ENCODE peak calls at places on chromosome X, in seven cellular contexts. A is mucosa of descending colon, E is hepatocyte, J is RWPE2, V is gastrocnemius medialis, C is pancreas, T is tibial nerve. M is an unnamed sample. For H3K4me1, the result is how much of the 10 kb centered on the place peaks cover.

GRCh38 chrX:76253432-76253831 is 80.6 kb downstream of the PBDC1 start:
- DNase-seq in T (no peak), V (no peak), E (peak), C (peak), A (no peak), J (no peak), M (no peak)

GRCh38 chrX:41559662-41560061 is 112.5 kb downstream of the NYX start:
- DNase-seq in C (no peak), J (no peak), T (no peak), V (no peak), A (no peak), E (peak), M (no peak)

GRCh38 chrX:108415891-108416290 is 22.3 kb downstream of the COL4A6 start:
- DNase-seq in A (no peak), C (no peak), J (no peak), E (no peak), T (no peak), V (no peak), M (no peak)

GRCh38 chrX:2550288-2551020 is 49.7 kb upstream of the DHRSX start:
- DNase-seq in T (no peak), J (no peak), E (peak), V (no peak), C (no peak), A (no peak), M (no peak)

GRCh38 chrX:9483376-9483775 is 18.5 kb downstream of the TBL1X start:
- DNase-seq in J (no peak), E (no peak), V (no peak), T (no peak), C (no peak), A (no peak), M (no peak)

GRCh38 chrX:104789784-104790183 is 223.8 kb downstream of the IL1RAPL2 start:
- DNase-seq in T (no peak), C (no peak), A (no peak), V (no peak), J (no peak), E (no peak), M (no peak)

GRCh38 chrX:96410927-96411326 is 273.7 kb upstream of the DIAPH2 start:
- DNase-seq in E (no peak), J (no peak), A (no peak), V (no peak), C (no peak), T (no peak), M (no peak)

GRCh38 chrX:143002206-143002605 is 23.5 kb upstream of the SPANXN4 start:
- DNase-seq in J (no peak), V (no peak), E (no peak), A (no peak), T (no peak), C (no peak), M (no peak)

GRCh38 chrX:1885116-1885515 is 270.3 kb downstream of the ASMT start:
- DNase-seq in J (no peak), T (no peak), C (no peak), V (no peak), A (no peak), E (no peak), M (no peak)

GRCh38 chrX:77436271-77436670 is 10.9 kb upstream of the FGF16 start:
- DNase-seq in T (no peak), E (no peak), J (no peak), A (no peak), C (no peak), V (no peak), M (no peak)

GRCh38 chrX:115642304-115642703 is 81.3 kb downstream of the PLS3 start:
- DNase-seq in T (no peak), A (no peak), E (no peak), V (no peak), J (no peak), C (no peak), M (no peak)

GRCh38 chrX:34654939-34655338 is 2.1 kb downstream of the TMEM47 start:
- DNase-seq in T (no peak), C (no peak), J (no peak), A (no peak), E (no peak), V (no peak), M (no peak)

GRCh38 chrX:119467433-119467832 is 811 bp upstream of the SLC25A5 start:
- DNase-seq in E (no peak), V (no peak), C (peak), T (no peak), A (no peak), J (no peak), M (no peak)

GRCh38 chrX:136271300-136271699 is 20.1 kb upstream of the MAP7D3 start:
- DNase-seq in A (no peak), J (no peak), V (no peak), E (no peak), C (no peak), T (no peak), M (no peak)

GRCh38 chrX:74450803-74451449 is 29.6 kb downstream of the SLC16A2 start:
- DNase-seq in J (peak), A (no peak), C (no peak), V (no peak), E (peak), T (no peak), M (no peak)

GRCh38 chrX:54695231-54695630 is 102.8 kb downstream of the ITIH6 start:
- DNase-seq in J (no peak), V (no peak), C (no peak), T (no peak), A (no peak), E (peak), M (no peak)

GRCh38 chrX:101191217-101191750 is 28.3 kb upstream of the DRP2 start:
- DNase-seq in A (no peak), T (no peak), E (peak), C (no peak), V (no peak), J (no peak), M (no peak)

GRCh38 chrX:10017866-10018265 is 50.7 kb downstream of the CLDN34 start:
- DNase-seq in A (no peak), V (no peak), J (no peak), E (peak), T (no peak), C (no peak), M (no peak)

GRCh38 chrX:150365953-150366911 is 3.1 kb downstream of the MAMLD1 start:
- DNase-seq in V (peak), E (peak), C (peak), T (peak), J (no peak), A (peak), M (no peak)

GRCh38 chrX:141405486-141405877 is 163.2 kb upstream of the SPANXC start:
- DNase-seq in C (no peak), E (no peak), T (no peak), V (no peak), J (no peak), A (no peak), M (no peak)

GRCh38 chrX:56385336-56385735 is 153.2 kb downstream of the KLF8 start:
- DNase-seq in V (no peak), T (no peak), C (no peak), J (no peak), A (no peak), E (no peak), M (no peak)

GRCh38 chrX:23692166-23692565 is 24.9 kb downstream of the PRDX4 start:
- DNase-seq in J (no peak), C (no peak), V (no peak), T (no peak), E (no peak), A (no peak), M (no peak)

GRCh38 chrX:45710081-45710801 is 509.6 kb upstream of the DIPK2B start:
- DNase-seq in A (no peak), C (no peak), E (no peak), J (peak), V (no peak), T (no peak), M (no peak)

GRCh38 chrX:37646254-37646653 is 39.3 kb upstream of the XK start:
- DNase-seq in A (no peak), V (no peak), E (no peak), C (no peak), T (no peak), J (no peak), M (no peak)

GRCh38 chrX:111041018-111041462 is 55.0 kb upstream of the PAK3 start:
- DNase-seq in V (no peak), A (no peak), E (peak), T (no peak), C (no peak), J (peak), M (no peak)

GRCh38 chrX:87409113-87409841 is 108.3 kb upstream of the KLHL4 start:
- DNase-seq in T (no peak), C (peak), J (peak), V (no peak), E (peak), A (peak), M (peak)

GRCh38 chrX:126785539-126785938 is 34.0 kb upstream of the PRR32 start:
- DNase-seq in A (no peak), T (no peak), V (no peak), J (no peak), C (no peak), E (no peak), M (no peak)

GRCh38 chrX:29470029-29470428 is 745.3 kb upstream of the MAGEB2 start:
- DNase-seq in J (no peak), E (no peak), A (no peak), T (no peak), V (no peak), C (no peak), M (no peak)

GRCh38 chrX:154758696-154759095 is 4.0 kb upstream of the DKC1 start:
- DNase-seq in E (no peak), A (no peak), V (no peak), J (no peak), C (no peak), T (no peak), M (no peak)

GRCh38 chrX:118560380-118560932 is 64.8 kb downstream of the DOCK11 start:
- DNase-seq in V (no peak), E (no peak), C (no peak), A (no peak), J (no peak), T (no peak), M (no peak)

GRCh38 chrX:70434352-70434866 is 10.2 kb upstream of the DLG3 start:
- DNase-seq in V (peak), J (peak), T (peak), C (peak), E (peak), A (peak), M (peak)

GRCh38 chrX:101163166-101163565 is 56.4 kb upstream of the DRP2 start:
- DNase-seq in A (no peak), E (no peak), V (no peak), C (no peak), J (no peak), T (no peak), M (no peak)

GRCh38 chrX:46683023-46683422 is 75.9 kb downstream of the SLC9A7 start:
- DNase-seq in T (no peak), A (no peak), J (no peak), E (no peak), C (no peak), V (no peak), M (no peak)

GRCh38 chrX:53116101-53116500 is 22.2 kb downstream of the KANTR start:
- DNase-seq in V (peak), A (no peak), J (no peak), C (no peak), T (no peak), E (no peak), M (no peak)
- H3K4me3 ChIP-seq in V (no peak), A (no peak), J (no peak), C (no peak), T (no peak), E (no peak), M (peak)

GRCh38 chrX:65689377-65689776 is 21.9 kb downstream of the MSN start:
- DNase-seq in C (no peak), E (no peak), J (no peak), A (no peak), V (no peak), T (no peak), M (no peak)
- H3K4me1 ChIP-seq in C (under half), E (under half), J (half or more), A (under half), V (half or more), T (under half), M (under half)

GRCh38 chrX:103344606-103345005 is 11.7 kb upstream of the TCEAL9 start:
- DNase-seq in J (no peak), E (no peak), A (no peak), C (no peak), T (no peak), V (no peak), M (no peak)
- TF ChIP-seq CTCF in J (no peak), E (no peak), A (no peak), C (no peak), T (no peak), V (no peak), M (no peak)

DNA sequence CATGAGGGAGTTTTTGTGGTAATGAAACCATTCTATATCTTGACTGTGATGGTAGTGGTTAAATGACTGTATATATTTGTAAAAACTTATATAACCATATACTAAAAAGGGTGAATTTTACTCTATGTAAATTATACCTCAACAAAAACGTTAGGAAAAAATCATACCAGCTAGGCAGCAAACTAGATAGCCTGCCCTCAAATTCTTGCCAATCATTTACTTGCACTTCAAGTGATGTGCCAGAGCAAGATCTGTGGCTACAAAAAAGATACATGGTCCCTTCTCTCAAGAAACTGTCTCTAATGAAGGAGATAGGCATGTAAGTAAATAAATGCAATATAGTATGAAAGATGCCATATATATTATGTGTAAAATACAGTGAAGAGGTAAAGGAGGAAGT is 10.0 kb upstream of the RNF128 start:
- DNase-seq in A (no peak), V (no peak), T (no peak), J (no peak), E (no peak), C (no peak), M (no peak)
- H3K4me3 ChIP-seq in A (no peak), V (no peak), T (no peak), J (no peak), E (no peak), C (no peak), M (no peak)

DNA sequence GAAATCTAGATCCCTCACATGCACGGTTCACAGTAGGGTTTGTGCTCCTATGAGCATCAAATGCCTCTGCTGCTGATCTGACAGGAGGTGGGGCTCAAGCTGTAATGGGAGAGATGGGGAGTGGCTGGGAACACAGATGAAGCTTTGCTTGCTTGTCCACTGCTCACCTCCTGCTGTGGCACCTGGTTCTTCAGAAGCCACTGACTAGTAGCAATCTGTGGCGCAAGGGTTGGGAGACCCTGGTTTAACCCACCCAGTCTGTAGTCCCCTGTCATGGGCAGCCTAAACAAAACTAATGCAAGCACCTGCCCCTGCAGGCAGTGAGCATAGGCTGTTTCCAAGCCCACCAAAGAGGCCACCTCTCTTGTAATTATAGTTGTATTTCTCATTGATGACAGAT is 116.6 kb downstream of the SHOX start:
- DNase-seq in V (no peak), A (no peak), E (no peak), C (no peak), J (peak), T (no peak), M (no peak)
- H3K4me1 ChIP-seq in V (under half), A (under half), E (under half), C (under half), J (under half), T (under half), M (under half)

GRCh38 chrX:12709047-12709446 is 82.2 kb upstream of the PRPS2 start:
- DNase-seq in V (no peak), E (peak), A (peak), C (no peak), T (no peak), J (no peak), M (no peak)
- TF ChIP-seq CTCF in V (no peak), E (peak), A (no peak), C (no peak), T (no peak), J (no peak), M (no peak)

DNA sequence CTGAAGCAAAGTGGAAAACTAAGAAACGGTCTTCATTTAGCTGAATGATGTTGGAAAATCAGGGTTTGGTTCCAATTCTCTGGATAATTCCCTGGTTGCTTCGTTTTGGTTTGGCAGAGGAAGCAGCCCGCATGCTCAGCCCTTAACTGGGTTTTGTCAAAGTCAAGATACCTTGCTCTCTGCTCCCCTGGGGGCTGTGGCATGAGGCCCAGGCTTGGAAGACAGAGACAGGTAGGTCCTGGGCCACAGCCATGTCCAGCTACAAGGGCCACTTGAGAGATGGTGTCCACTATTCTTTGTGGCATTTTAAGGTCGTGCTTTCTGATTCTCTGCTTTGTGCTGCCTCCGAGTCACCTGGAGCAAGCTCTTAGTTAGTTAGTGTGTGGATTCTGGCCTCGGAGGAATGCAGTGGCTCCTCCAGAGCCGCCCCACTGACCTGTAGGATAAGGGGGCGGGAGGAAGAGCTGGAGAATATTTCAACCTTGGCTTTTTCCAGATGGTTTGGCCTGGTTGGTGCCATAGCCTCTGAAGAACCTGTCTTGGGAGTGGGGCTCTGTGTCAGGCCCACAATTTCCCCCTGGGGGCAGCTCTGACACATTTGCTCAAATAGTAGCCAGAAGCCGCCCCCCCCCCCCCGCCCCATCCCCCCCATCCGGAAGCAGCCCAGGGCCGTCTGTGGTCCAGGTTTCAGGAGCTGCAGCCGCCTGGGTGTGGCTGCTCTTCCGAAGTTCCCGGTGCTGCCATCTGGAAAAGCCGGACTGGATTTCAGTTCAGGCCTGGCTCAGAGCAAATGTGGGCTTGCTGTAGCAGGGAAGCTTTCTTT is 147.1 kb downstream of the NHS start:
- DNase-seq in C (no peak), J (no peak), A (peak), E (peak), T (no peak), V (no peak), M (no peak)
- H3K4me3 ChIP-seq in C (no peak), J (no peak), A (no peak), E (no peak), T (no peak), V (no peak), M (no peak)

DNA sequence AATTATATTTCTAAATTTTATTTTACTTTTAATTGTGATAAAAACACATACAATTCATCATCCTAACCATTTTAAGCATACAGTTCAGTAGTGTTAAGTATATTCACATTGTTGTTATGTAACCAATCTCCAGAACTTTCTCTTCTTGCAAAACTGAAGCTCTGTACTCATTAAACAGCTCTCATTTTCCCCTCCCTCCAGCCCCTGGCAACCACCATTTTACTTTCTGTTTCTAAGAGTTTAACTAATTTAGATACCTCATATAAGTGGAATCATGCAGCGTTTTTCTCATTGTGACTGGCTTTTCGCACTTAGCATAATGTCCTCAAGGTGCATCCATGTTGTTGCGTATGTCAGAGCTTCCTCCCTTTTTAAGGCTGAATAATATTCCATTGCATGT is 46.7 kb upstream of the NDP start:
- DNase-seq in T (no peak), A (no peak), C (no peak), J (no peak), V (no peak), E (no peak), M (no peak)
- H3K4me1 ChIP-seq in T (under half), A (under half), C (under half), J (under half), V (under half), E (under half), M (under half)

M was measured in right atrium auricular region.